ENCODE peak calls at places on chromosome 5, in six cellular contexts. M is tibial nerve; P is heart left ventricle; C is uterus; S is CD8-positive, alpha-beta memory T cell; D is neuronal stem cell. O is an unnamed sample.

GRCh38 chr5:10631597-10631996 is 67.7 kb downstream of the ANKRD33B start:
- DNase-seq in C (no peak), D (no peak), S (no peak), M (no peak), P (no peak), O (peak; percentile 68)

GRCh38 chr5:84603557-84604185 is 219.0 kb upstream of the EDIL3 start:
- DNase-seq in P (peak; percentile 27), M (peak; percentile 72), D (no peak), S (no peak), C (no peak), O (peak; percentile 24)

GRCh38 chr5:149166128-149166527 is 24.8 kb downstream of the ABLIM3 start:
- DNase-seq in S (no peak), M (no peak), D (no peak), P (no peak), C (no peak), O (no peak)

GRCh38 chr5:170639221-170639925 is 135.6 kb downstream of the KCNIP1 start:
- DNase-seq in C (no peak), M (no peak), S (no peak), D (no peak), P (no peak), O (no peak)

GRCh38 chr5:176369934-176370711 is 4.8 kb downstream of the ARL10 start:
- DNase-seq in C (no peak), M (no peak), P (no peak), D (no peak), S (peak; percentile 1), O (no peak)

GRCh38 chr5:141412853-141413539 is at the start of gene PCDHGA10:
- DNase-seq in C (no peak), D (peak; percentile 18), M (peak; percentile 38), P (no peak), S (peak; percentile 61), O (peak; percentile 37)

GRCh38 chr5:148794729-148795590 is 31.5 kb upstream of the ADRB2 start:
- DNase-seq in C (no peak), P (no peak), D (no peak), S (no peak), M (no peak), O (no peak)

GRCh38 chr5:105034335-105034734 is 1471.7 kb upstream of the NUDT12 start:
- DNase-seq in P (no peak), S (no peak), M (no peak), C (no peak), D (no peak), O (no peak)

GRCh38 chr5:5638193-5638592 is 215.7 kb downstream of the ICE1 start:
- DNase-seq in C (no peak), M (no peak), D (no peak), S (no peak), P (no peak), O (no peak)

GRCh38 chr5:32254987-32255900 is 57.5 kb downstream of the MTMR12 start:
- DNase-seq in C (no peak), M (no peak), S (no peak), P (no peak), D (no peak), O (no peak)

GRCh38 chr5:8906303-8906967 is 639.4 kb downstream of the SEMA5A start:
- DNase-seq in M (no peak), C (no peak), S (no peak), D (no peak), P (no peak), O (peak; percentile 55)

GRCh38 chr5:149056611-149057165 is 6.2 kb downstream of the SH3TC2 start:
- DNase-seq in C (no peak), P (no peak), M (no peak), S (no peak), D (no peak), O (no peak)

GRCh38 chr5:56026863-56027300 is 32.1 kb upstream of the IL6ST start:
- DNase-seq in S (no peak), M (no peak), P (no peak), C (no peak), D (no peak), O (no peak)

GRCh38 chr5:65871182-65871581 is 55.2 kb upstream of the ERBIN start:
- DNase-seq in D (no peak), C (no peak), M (no peak), P (no peak), S (no peak), O (peak; percentile 69)

GRCh38 chr5:176352116-176352878 is 9.3 kb downstream of the KIAA1191 start:
- DNase-seq in C (no peak), P (no peak), S (no peak), D (no peak), M (no peak), O (no peak)

GRCh38 chr5:77784735-77785134 is 8.6 kb upstream of the TBCA start:
- DNase-seq in D (no peak), M (no peak), S (no peak), C (no peak), P (no peak), O (no peak)

GRCh38 chr5:10910261-10910660 is 149.2 kb upstream of the DAP start:
- DNase-seq in D (no peak), C (no peak), P (no peak), S (no peak), M (no peak), O (no peak)

GRCh38 chr5:178320281-178320855 is 87.8 kb upstream of the PHYKPL start:
- DNase-seq in P (no peak), C (no peak), S (no peak), D (no peak), M (no peak), O (no peak)

GRCh38 chr5:5883562-5883961 is 461.1 kb downstream of the ICE1 start:
- DNase-seq in D (no peak), P (no peak), M (no peak), C (no peak), S (no peak), O (peak; percentile 67)

GRCh38 chr5:176579323-176579722 is 30.2 kb downstream of the CDHR2 start:
- DNase-seq in S (no peak), C (no peak), D (no peak), P (no peak), M (no peak), O (no peak)

GRCh38 chr5:157309796-157310195 is 43.9 kb downstream of the CYFIP2 start:
- DNase-seq in D (no peak), M (no peak), C (no peak), P (no peak), S (no peak), O (no peak)

GRCh38 chr5:180649297-180650039 is at the start of gene FLT4:
- DNase-seq in M (no peak), P (no peak), S (peak; percentile 46), D (no peak), C (no peak), O (no peak)

GRCh38 chr5:54553659-54554207 is 36.2 kb downstream of the SNX18 start:
- DNase-seq in P (no peak), C (no peak), D (no peak), M (no peak), S (no peak), O (no peak)

GRCh38 chr5:84376346-84376745 is 8.3 kb downstream of the EDIL3 start:
- DNase-seq in P (no peak), M (no peak), S (no peak), C (no peak), D (no peak), O (no peak)

DNA sequence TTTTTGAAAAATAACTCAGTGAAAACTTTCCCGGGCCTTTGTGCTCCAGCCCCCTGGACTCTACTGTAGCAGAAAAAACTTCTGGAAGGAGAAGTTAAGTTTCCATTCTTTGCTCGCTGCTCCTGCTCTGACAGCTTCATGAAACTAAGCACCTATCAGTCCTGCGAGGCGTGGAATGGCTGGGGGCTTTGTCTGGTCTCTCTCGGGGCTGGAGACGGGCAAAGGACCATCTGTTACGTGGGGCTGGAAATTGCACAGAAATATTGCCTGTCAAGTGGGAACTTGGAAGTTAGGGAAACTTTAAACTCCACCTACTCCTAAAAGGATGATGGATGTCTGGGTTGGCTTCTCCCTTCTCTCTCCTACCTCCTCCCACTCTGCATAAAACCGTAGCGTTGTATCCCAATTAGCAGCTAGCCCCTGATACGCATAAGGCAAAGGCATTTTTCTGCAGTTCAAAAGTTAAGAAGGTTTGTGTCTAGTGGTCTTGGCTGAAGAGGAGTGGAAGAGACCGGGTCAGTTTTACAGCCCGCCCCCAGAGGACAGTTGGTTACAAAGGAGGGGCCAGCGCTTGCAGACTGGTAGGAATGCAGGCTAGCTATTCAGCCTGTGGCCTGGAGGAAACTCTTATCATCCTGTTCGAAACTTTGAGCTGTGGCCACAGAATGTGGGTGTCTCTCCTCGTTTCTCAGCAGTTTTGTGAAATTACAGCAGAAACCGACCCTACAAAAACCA is 1.2 kb downstream of the FBXL7 start:
- DNase-seq in M (peak; percentile 50), C (peak; percentile 47), S (no peak), P (peak; percentile 66), D (peak; percentile 57), O (peak; percentile 87)
- H3K27ac ChIP-seq in M (peak overlapping the region; percentile 78), C (peak overlapping the region; percentile 94), S (no peak overlapping the region), P (peak overlapping the region; percentile 91), D (peak overlapping the region; percentile 67), O (peak overlapping the region; percentile 69)

GRCh38 chr5:139755892-139756671 is 39.5 kb upstream of the PSD2 start:
- DNase-seq in D (no peak), C (no peak), S (no peak), M (no peak), P (no peak), O (no peak)
- H3K27ac ChIP-seq in D (no peak overlapping the region), C (no peak overlapping the region), S (no peak overlapping the region), M (no peak overlapping the region), P (no peak overlapping the region), O (no peak overlapping the region)

GRCh38 chr5:96388186-96388585 is 44.9 kb downstream of the PCSK1 start:
- DNase-seq in P (no peak), M (no peak), S (no peak), C (no peak), D (no peak), O (no peak)

GRCh38 chr5:96396878-96397277 is 36.2 kb downstream of the PCSK1 start:
- DNase-seq in D (no peak), C (no peak), P (no peak), S (no peak), M (no peak), O (no peak)

GRCh38 chr5:96387616-96388015 is 45.4 kb downstream of the PCSK1 start:
- DNase-seq in S (no peak), D (no peak), M (no peak), P (no peak), C (no peak), O (no peak)

GRCh38 chr5:96391921-96392320 is 41.1 kb downstream of the PCSK1 start:
- DNase-seq in D (no peak), M (no peak), P (no peak), S (no peak), C (no peak), O (no peak)
- H3K27ac ChIP-seq in D (no peak overlapping the region), M (no peak overlapping the region), P (no peak overlapping the region), S (no peak overlapping the region), C (no peak overlapping the region), O (no peak overlapping the region)

DNA sequence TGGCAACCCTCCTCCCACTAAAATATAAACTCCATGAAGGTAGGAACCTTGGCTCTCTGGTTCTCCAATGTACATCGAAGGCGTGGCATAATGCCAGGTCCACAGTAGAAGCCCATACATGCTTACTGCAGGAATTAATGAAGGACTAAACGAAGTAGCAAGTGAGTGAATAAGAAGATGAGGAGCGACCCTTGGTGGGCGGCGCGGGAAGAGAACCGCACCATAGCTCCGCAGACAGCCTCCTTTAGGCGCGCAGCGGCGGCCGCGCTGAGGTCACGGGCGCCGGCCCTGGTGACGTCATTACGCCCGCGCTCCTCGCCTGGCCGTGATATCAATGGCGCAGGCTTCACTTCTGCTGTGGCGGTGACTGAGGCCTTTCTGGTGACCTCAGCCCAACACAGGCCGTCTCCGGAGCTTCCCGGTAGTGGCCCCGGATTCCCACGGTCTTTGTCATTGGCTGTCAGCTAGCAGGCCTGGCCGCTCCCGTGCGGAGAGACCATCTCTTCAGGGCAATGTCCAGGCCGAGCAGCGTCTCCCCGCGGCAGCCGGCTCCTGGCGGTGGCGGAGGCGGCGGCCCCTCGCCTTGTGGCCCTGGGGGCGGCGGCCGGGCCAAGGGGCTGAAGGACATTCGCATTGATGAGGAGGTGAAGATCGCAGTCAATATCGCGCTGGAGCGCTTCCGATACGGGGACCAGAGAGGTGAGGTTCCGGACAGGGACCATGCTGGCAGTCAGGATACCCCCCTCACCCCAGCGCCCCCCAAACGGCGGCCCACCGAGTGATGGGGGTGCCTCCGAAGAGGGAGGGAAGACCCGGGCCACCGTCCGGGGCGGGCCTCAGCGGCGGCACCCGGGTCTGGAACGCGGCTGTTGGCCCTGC is at the start of gene YTHDC2:
- DNase-seq in C (peak; percentile 81), M (peak; percentile 70), S (peak; percentile 91), P (peak; percentile 89), D (peak; percentile 82), O (peak; percentile 96)
- H3K27ac ChIP-seq in C (peak within 1 kb of the TSS; percentile 89), M (peak within 1 kb of the TSS; percentile 95), S (peak within 1 kb of the TSS; percentile 93), P (peak within 1 kb of the TSS; percentile 97), D (peak within 1 kb of the TSS; percentile 57), O (peak within 1 kb of the TSS; percentile 87)

O was measured in SJSA1.